ENCODE peak calls at places on chromosomes 2 and 18, in seven cellular contexts. T, U, P, A, V, G and O are unnamed samples.

GRCh38 chr2:235263205-235264120 is 230.4 kb upstream of the AGAP1 start:
- DNase-seq in T (peak), U (no peak), P (no peak), A (peak), V (no peak), G (no peak), O (peak)

GRCh38 chr2:209495855-209496585 is 72.2 kb downstream of the MAP2 start:
- DNase-seq in T (peak), U (no peak), P (no peak), A (no peak), V (peak), G (peak), O (peak)

GRCh38 chr2:211751853-211752252 is 786.7 kb downstream of the ERBB4 start:
- DNase-seq in T (no peak), U (no peak), P (no peak), A (no peak), V (peak), G (no peak), O (no peak)

GRCh38 chr2:143399679-143400078 is 270.5 kb downstream of the ARHGAP15 start:
- DNase-seq in T (no peak), U (no peak), P (no peak), A (no peak), V (no peak), G (no peak), O (peak)

GRCh38 chr18:62979900-62980299 is 264.6 kb downstream of the PHLPP1 start:
- DNase-seq in T (no peak), U (no peak), P (no peak), A (no peak), V (no peak), G (no peak), O (no peak)

GRCh38 chr18:8654482-8655451 is 45.5 kb downstream of the RAB12 start:
- DNase-seq in T (peak), U (no peak), P (no peak), A (no peak), V (peak), G (peak), O (peak)

GRCh38 chr2:231355802-231356473 is 39.6 kb upstream of the B3GNT7 start:
- DNase-seq in T (no peak), U (no peak), P (no peak), A (no peak), V (no peak), G (no peak), O (no peak)

GRCh38 chr2:101356486-101356885 is 30.8 kb downstream of the CREG2 start:
- DNase-seq in T (peak), U (no peak), P (no peak), A (no peak), V (no peak), G (no peak), O (no peak)

GRCh38 chr2:3469486-3469885 is 49.8 kb downstream of the ADI1 start:
- DNase-seq in T (no peak), U (no peak), P (no peak), A (no peak), V (no peak), G (no peak), O (no peak)

GRCh38 chr2:122469147-122469546 is 713.7 kb downstream of the TSN start:
- DNase-seq in T (no peak), U (no peak), P (no peak), A (no peak), V (no peak), G (no peak), O (no peak)

GRCh38 chr18:46148810-46149209 is 44.6 kb downstream of the HAUS1 start:
- DNase-seq in T (peak), U (no peak), P (no peak), A (peak), V (peak), G (peak), O (peak)

GRCh38 chr2:647691-648231 is 29.4 kb downstream of the TMEM18 start:
- DNase-seq in T (no peak), U (peak), P (no peak), A (peak), V (no peak), G (no peak), O (no peak)

GRCh38 chr2:121196132-121196848 is 88.7 kb downstream of the TFCP2L1 start:
- DNase-seq in T (no peak), U (no peak), P (no peak), A (peak), V (peak), G (peak), O (no peak)

GRCh38 chr2:112627060-112628040 is 18.4 kb upstream of the SLC20A1 start:
- DNase-seq in T (peak), U (no peak), P (no peak), A (peak), V (no peak), G (no peak), O (no peak)

GRCh38 chr2:753123-753522 is 75.9 kb upstream of the TMEM18 start:
- DNase-seq in T (no peak), U (no peak), P (no peak), A (no peak), V (no peak), G (no peak), O (no peak)

GRCh38 chr2:142880275-142880674 is 2.8 kb downstream of the KYNU start:
- DNase-seq in T (peak), U (no peak), P (no peak), A (no peak), V (no peak), G (no peak), O (no peak)

GRCh38 chr2:228771306-228771705 is 499.8 kb downstream of the PID1 start:
- DNase-seq in T (peak), U (no peak), P (no peak), A (no peak), V (no peak), G (no peak), O (no peak)

GRCh38 chr2:34547900-34548299 is 948.8 kb upstream of the FAM98A start:
- DNase-seq in T (no peak), U (no peak), P (no peak), A (no peak), V (no peak), G (no peak), O (no peak)

GRCh38 chr18:36153203-36153602 is 23.5 kb downstream of the ELP2 start:
- DNase-seq in T (peak), U (no peak), P (no peak), A (no peak), V (no peak), G (no peak), O (no peak)

GRCh38 chr2:171407030-171407707 is 26.6 kb downstream of the METTL8 start:
- DNase-seq in T (no peak), U (no peak), P (no peak), A (no peak), V (no peak), G (no peak), O (no peak)

GRCh38 chr18:31684279-31685096 is at the start of gene B4GALT6:
- DNase-seq in T (peak), U (peak), P (no peak), A (no peak), V (peak), G (peak), O (peak)

GRCh38 chr2:54803783-54804758 is 80.6 kb downstream of the EML6 start:
- DNase-seq in T (peak), U (no peak), P (no peak), A (no peak), V (no peak), G (no peak), O (no peak)

GRCh38 chr2:17976871-17977746 is 98.6 kb downstream of the KCNS3 start:
- DNase-seq in T (peak), U (no peak), P (no peak), A (peak), V (no peak), G (no peak), O (no peak)

GRCh38 chr2:150517951-150518680 is 30.6 kb upstream of the RND3 start:
- DNase-seq in T (peak), U (no peak), P (no peak), A (no peak), V (no peak), G (no peak), O (no peak)

GRCh38 chr2:88656690-88657089 is 29.4 kb upstream of the EIF2AK3 start:
- DNase-seq in T (peak), U (no peak), P (no peak), A (no peak), V (no peak), G (no peak), O (no peak)

GRCh38 chr2:137937778-137938177 is 26.5 kb upstream of the HNMT start:
- DNase-seq in T (no peak), U (no peak), P (no peak), A (no peak), V (no peak), G (no peak), O (no peak)

GRCh38 chr2:173547493-173547892 is 192.8 kb downstream of the CDCA7 start:
- DNase-seq in T (no peak), U (no peak), P (no peak), A (no peak), V (no peak), G (no peak), O (no peak)

GRCh38 chr2:231399853-231400667 is 4.5 kb downstream of the B3GNT7 start:
- DNase-seq in T (peak), U (peak), P (no peak), A (no peak), V (no peak), G (no peak), O (no peak)

GRCh38 chr18:34999734-35000397 is 41.3 kb upstream of the MAPRE2 start:
- DNase-seq in T (no peak), U (no peak), P (no peak), A (no peak), V (no peak), G (no peak), O (no peak)

GRCh38 chr18:32160547-32160946 is 29.3 kb upstream of the MEP1B start:
- DNase-seq in T (no peak), U (no peak), P (no peak), A (no peak), V (no peak), G (no peak), O (no peak)

GRCh38 chr2:101330253-101330921 is 21.9 kb upstream of the RNF149 start:
- DNase-seq in T (no peak), U (no peak), P (no peak), A (no peak), V (no peak), G (no peak), O (no peak)

GRCh38 chr18:66825347-66825746 is 221.5 kb upstream of the CDH19 start:
- DNase-seq in T (no peak), U (no peak), P (no peak), A (no peak), V (no peak), G (no peak), O (no peak)

GRCh38 chr2:241273552-241273988 is 41.9 kb downstream of the HDLBP start:
- DNase-seq in T (no peak), U (no peak), P (no peak), A (no peak), V (no peak), G (no peak), O (no peak)

GRCh38 chr2:185255566-185255965 is 483.0 kb upstream of the FSIP2 start:
- DNase-seq in T (no peak), U (no peak), P (no peak), A (no peak), V (no peak), G (no peak), O (no peak)

GRCh38 chr2:238069021-238069709 is 8.4 kb downstream of the SCLY start:
- DNase-seq in T (no peak), U (peak), P (no peak), A (no peak), V (no peak), G (no peak), O (no peak)